ENCODE peak calls at places on chromosomes 16 and 17, in five cellular contexts. S, J, H, D and K are unnamed samples.

GRCh38 chr17:78715000-78715771 is 66.9 kb downstream of the CYTH1 start:
- DNase-seq in S (no peak), J (no peak), H (no peak), D (no peak), K (no peak)

GRCh38 chr17:72931635-72932034 is 160.9 kb downstream of the SLC39A11 start:
- DNase-seq in S (no peak), J (no peak), H (no peak), D (no peak), K (no peak)

GRCh38 chr16:56137269-56137668 is 54.0 kb upstream of the GNAO1 start:
- DNase-seq in S (no peak), J (no peak), H (no peak), D (no peak), K (no peak)

GRCh38 chr16:57017251-57017650 is 27.9 kb downstream of the NLRC5 start:
- DNase-seq in S (no peak), J (no peak), H (peak; percentile 35), D (no peak), K (no peak)

GRCh38 chr17:81368161-81368560 is 27.1 kb upstream of the BAHCC1 start:
- DNase-seq in S (no peak), J (no peak), H (no peak), D (no peak), K (no peak)

GRCh38 chr17:55577011-55577586 is 65.8 kb upstream of the SMIM36 start:
- DNase-seq in S (no peak), J (peak; percentile 19), H (peak; percentile 69), D (peak; percentile 57), K (no peak)

GRCh38 chr17:82875418-82875856 is 35.6 kb upstream of the ZNF750 start:
- DNase-seq in S (no peak), J (no peak), H (no peak), D (no peak), K (no peak)

GRCh38 chr17:58136669-58137279 is 11.4 kb upstream of the OR4D1 start:
- DNase-seq in S (no peak), J (no peak), H (no peak), D (no peak), K (no peak)

GRCh38 chr16:78235168-78235800 is 135.8 kb downstream of the WWOX start:
- DNase-seq in S (peak; percentile 63), J (peak; percentile 83), H (peak; percentile 23), D (peak; percentile 65), K (no peak)

GRCh38 chr17:6070895-6071511 is 824 bp downstream of the WSCD1 start:
- DNase-seq in S (no peak), J (no peak), H (no peak), D (no peak), K (no peak)

GRCh38 chr17:72117470-72117747 is 3.4 kb upstream of the SOX9 start:
- DNase-seq in S (no peak), J (no peak), H (no peak), D (no peak), K (no peak)

GRCh38 chr16:75012380-75013081 is 13.7 kb downstream of the ZNRF1 start:
- DNase-seq in S (no peak), J (no peak), H (peak; percentile 22), D (no peak), K (no peak)

GRCh38 chr17:4480929-4481898 is 17.5 kb upstream of the SPNS2 start:
- DNase-seq in S (no peak), J (no peak), H (no peak), D (no peak), K (no peak)

GRCh38 chr16:9457215-9457614 is 365.8 kb downstream of the HAPSTR1 start:
- DNase-seq in S (no peak), J (no peak), H (no peak), D (no peak), K (no peak)

GRCh38 chr16:78628526-78628925 is 529.1 kb downstream of the WWOX start:
- DNase-seq in S (no peak), J (no peak), H (no peak), D (no peak), K (no peak)

GRCh38 chr17:4229627-4230026 is 34.2 kb downstream of the ANKFY1 start:
- DNase-seq in S (no peak), J (no peak), H (peak; percentile 86), D (no peak), K (no peak)

GRCh38 chr16:85613609-85614337 is 651 bp downstream of the GSE1 start:
- DNase-seq in S (no peak), J (no peak), H (no peak), D (peak; percentile 61), K (no peak)

GRCh38 chr16:15644306-15644961 is 1.5 kb upstream of the MARF1 start:
- DNase-seq in S (no peak), J (peak; percentile 13), H (no peak), D (no peak), K (peak; percentile 49)

GRCh38 chr16:11283820-11284248 is 2.7 kb upstream of the PRM1 start:
- DNase-seq in S (no peak), J (no peak), H (peak; percentile 3), D (no peak), K (no peak)

GRCh38 chr17:65557349-65558310 is 3.8 kb downstream of the AXIN2 start:
- DNase-seq in S (no peak), J (no peak), H (peak; percentile 8), D (no peak), K (no peak)

GRCh38 chr17:74126179-74126900 is 77.1 kb upstream of the RPL38 start:
- DNase-seq in S (no peak), J (no peak), H (no peak), D (no peak), K (no peak)

GRCh38 chr17:37488009-37488604 is 1.6 kb upstream of the DUSP14 start:
- DNase-seq in S (no peak), J (no peak), H (peak; percentile 94), D (peak; percentile 10), K (no peak)

GRCh38 chr16:4091638-4092037 is 24.6 kb downstream of the ADCY9 start:
- DNase-seq in S (no peak), J (peak; percentile 62), H (no peak), D (no peak), K (no peak)

GRCh38 chr17:48757524-48757961 is 29.0 kb upstream of the HOXB13 start:
- DNase-seq in S (no peak), J (no peak), H (no peak), D (no peak), K (no peak)

GRCh38 chr17:78258323-78259229 is 27.1 kb downstream of the TMEM235 start:
- DNase-seq in S (no peak), J (no peak), H (no peak), D (peak; percentile 54), K (no peak)

GRCh38 chr16:31695667-31696066 is 168.0 kb downstream of the AHSP start:
- DNase-seq in S (no peak), J (no peak), H (no peak), D (peak; percentile 53), K (no peak)

GRCh38 chr17:58329808-58330543 is 1.4 kb upstream of the TSPOAP1 start:
- DNase-seq in S (no peak), J (no peak), H (no peak), D (peak; percentile 66), K (no peak)

GRCh38 chr16:57799619-57800212 is 2.6 kb downstream of the KIFC3 start:
- DNase-seq in S (no peak), J (no peak), H (no peak), D (no peak), K (no peak)

GRCh38 chr17:44922746-44923470 is 7.6 kb upstream of the GFAP start:
- DNase-seq in S (no peak), J (no peak), H (no peak), D (no peak), K (no peak)

GRCh38 chr17:12445331-12445730 is 220.4 kb upstream of the MYOCD start:
- DNase-seq in S (no peak), J (no peak), H (peak; percentile 57), D (no peak), K (no peak)

GRCh38 chr16:83771306-83771942 is 36.4 kb upstream of the HSBP1 start:
- DNase-seq in S (peak; percentile 41), J (peak; percentile 67), H (no peak), D (no peak), K (no peak)

GRCh38 chr17:21113106-21113690 is 13.6 kb upstream of the DHRS7B start:
- DNase-seq in S (no peak), J (no peak), H (no peak), D (no peak), K (no peak)

GRCh38 chr16:19540241-19540970 is 15.1 kb upstream of the VPS35L start:
- DNase-seq in S (no peak), J (no peak), H (no peak), D (no peak), K (no peak)